ENCODE peak calls at places on chromosomes 4 and X, in nine cellular contexts. B is left ventricle myocardium superior; G is mesothelial cell of epicardium; P is foreskin fibroblast; J is stimulated activated CD4-positive, alpha-beta T cell treated with anti-CD3 and anti-CD28 coated beads, Interleukin-1b, Interleukin-23, amount 100 ng/mL, for 24 hours; Z is EL; M is nephron progenitor cell; N is glutamatergic neuron; I is epithelial cell of proximal tubule. Y is an unnamed sample.

GRCh38 chr4:154399259-154399974 is 92.2 kb downstream of the DCHS2 start:
- DNase-seq in G (no peak), Z (peak; percentile 22), P (peak; percentile 70), I (peak; percentile 20), J (no peak), M (no peak), B (no peak), N (no peak), Y (no peak)

GRCh38 chr4:107380190-107380589 is 339.8 kb downstream of the PAPSS1 start:
- DNase-seq in B (no peak), Z (peak; percentile 7), P (peak; percentile 47), I (no peak), M (no peak), G (no peak), N (no peak), J (no peak), Y (no peak)

GRCh38 chrX:19912-20571 is 261.1 kb upstream of the PLCXD1 start:
- DNase-seq in N (peak; percentile 27), P (peak; percentile 39), M (peak; percentile 26), Z (peak; percentile 4), I (no peak), B (no peak), J (no peak), G (no peak), Y (peak; percentile 28)

GRCh38 chr4:61443813-61444510 is 243.8 kb downstream of the ADGRL3 start:
- DNase-seq in G (no peak), B (no peak), M (no peak), Z (peak; percentile 38), I (no peak), P (peak; percentile 76), J (no peak), N (no peak), Y (no peak)

GRCh38 chr4:98377626-98378025 is 116.4 kb downstream of the RAP1GDS1 start:
- DNase-seq in P (peak; percentile 17), J (no peak), I (no peak), M (no peak), N (no peak), Z (peak; percentile 25), B (no peak), G (no peak), Y (no peak)

GRCh38 chr4:88333741-88334405 is 44.8 kb upstream of the HERC6 start:
- DNase-seq in G (no peak), J (no peak), P (peak; percentile 91), I (no peak), M (no peak), Z (peak; percentile 24), B (no peak), N (no peak), Y (no peak)

GRCh38 chrX:48992341-48992740 is 9.7 kb downstream of the GRIPAP1 start:
- DNase-seq in B (no peak), P (no peak), J (no peak), G (no peak), M (no peak), Z (no peak), I (no peak), N (no peak), Y (no peak)

GRCh38 chr4:25670991-25671390 is 15.3 kb downstream of the SLC34A2 start:
- DNase-seq in B (no peak), I (no peak), P (no peak), Z (no peak), J (no peak), M (no peak), N (no peak), G (no peak), Y (no peak)

GRCh38 chr4:100421356-100421978 is 96.4 kb downstream of the EMCN start:
- DNase-seq in I (no peak), P (peak; percentile 66), Z (peak; percentile 42), N (no peak), M (no peak), G (no peak), B (no peak), J (no peak), Y (no peak)

GRCh38 chr4:98996056-98996941 is 778 bp downstream of the METAP1 start:
- DNase-seq in P (peak; percentile 56), N (no peak), M (no peak), Z (peak; percentile 40), G (no peak), J (no peak), I (no peak), B (no peak), Y (no peak)

GRCh38 chr4:1039493-1040343 is 28.3 kb downstream of the FGFRL1 start:
- DNase-seq in G (no peak), N (no peak), B (peak; percentile 59), P (peak; percentile 77), I (no peak), M (peak; percentile 70), Z (no peak), J (no peak), Y (no peak)

GRCh38 chr4:121072836-121073362 is 564 bp upstream of the NDNF start:
- DNase-seq in P (peak; percentile 45), B (peak; percentile 27), J (no peak), M (peak; percentile 58), G (no peak), I (no peak), N (peak; percentile 31), Z (no peak), Y (no peak)

GRCh38 chrX:42684062-42684461 is 93.9 kb downstream of the PPP1R2C start:
- DNase-seq in M (no peak), Z (no peak), B (no peak), N (no peak), P (no peak), G (no peak), J (no peak), I (no peak), Y (no peak)

GRCh38 chr4:137961051-137961438 is 281.1 kb downstream of the SLC7A11 start:
- DNase-seq in J (no peak), M (no peak), G (no peak), I (peak; percentile 32), B (no peak), Z (peak; percentile 80), P (peak; percentile 93), N (no peak), Y (no peak)

GRCh38 chr4:21728231-21728758 is 220.3 kb downstream of the KCNIP4 start:
- DNase-seq in I (no peak), Z (no peak), G (no peak), J (no peak), B (no peak), M (no peak), N (no peak), P (no peak), Y (no peak)

GRCh38 chr4:75037253-75037652 is 104.3 kb downstream of the PARM1 start:
- DNase-seq in B (no peak), P (no peak), G (no peak), I (no peak), N (no peak), Z (no peak), J (no peak), M (no peak), Y (no peak)

GRCh38 chrX:46653482-46653881 is 79.9 kb downstream of the CHST7 start:
- DNase-seq in I (no peak), P (peak; percentile 16), Z (no peak), J (no peak), G (no peak), B (no peak), M (peak; percentile 9), N (peak; percentile 15), Y (no peak)

GRCh38 chr4:159048166-159048886 is 54.6 kb upstream of the RAPGEF2 start:
- DNase-seq in N (no peak), M (peak; percentile 10), I (no peak), P (peak; percentile 78), G (peak; percentile 34), B (peak; percentile 81), J (no peak), Z (peak; percentile 66), Y (no peak)

GRCh38 chrX:20594985-20595384 is 328.3 kb upstream of the RPS6KA3 start:
- DNase-seq in B (no peak), G (no peak), J (no peak), Z (no peak), P (peak; percentile 1), N (no peak), I (no peak), M (no peak), Y (no peak)

GRCh38 chrX:85963736-85964135 is 83.6 kb downstream of the CHM start:
- DNase-seq in B (no peak), J (no peak), M (no peak), I (peak; percentile 37), P (peak; percentile 79), G (no peak), N (no peak), Z (peak; percentile 64), Y (no peak)

GRCh38 chrX:68936186-68936585 is 107.4 kb downstream of the EFNB1 start:
- DNase-seq in P (no peak), N (no peak), J (no peak), G (no peak), B (no peak), Z (no peak), I (no peak), M (no peak), Y (no peak)

GRCh38 chr4:86857341-86858052 is 8.3 kb upstream of the SLC10A6 start:
- DNase-seq in M (no peak), Z (peak; percentile 23), I (no peak), N (no peak), P (no peak), G (no peak), J (no peak), B (no peak), Y (no peak)

GRCh38 chr4:17589355-17589754 is 12.4 kb downstream of the LAP3 start:
- DNase-seq in P (no peak), J (no peak), I (no peak), G (no peak), B (no peak), Z (no peak), M (no peak), N (no peak), Y (no peak)

GRCh38 chr4:37628977-37629609 is 57.1 kb downstream of the RELL1 start:
- DNase-seq in B (no peak), P (peak; percentile 91), J (no peak), Z (peak; percentile 82), I (peak; percentile 71), M (no peak), N (no peak), G (no peak), Y (no peak)

GRCh38 chr4:167049257-167049656 is 185.0 kb downstream of the SPOCK3 start:
- DNase-seq in Z (no peak), J (no peak), P (no peak), G (no peak), I (no peak), B (no peak), M (no peak), N (no peak), Y (no peak)

GRCh38 chrX:10759400-10759799 is 139.0 kb upstream of the MID1 start:
- DNase-seq in P (no peak), I (no peak), J (no peak), N (no peak), B (no peak), G (no peak), M (no peak), Z (no peak), Y (no peak)

Y was measured in naive thymus-derived CD4-positive, alpha-beta T cell.